ENCODE peak calls at places on chromosomes 11 and 22, in nine cellular contexts. B, E, F, G, H, Y, K, N and X are unnamed samples.

GRCh38 chr22:23070418-23071162 is at the start of gene GNAZ:
- DNase-seq in B (no peak), E (no peak), F (peak), G (peak), H (no peak), Y (no peak), K (peak), N (peak), X (no peak)

GRCh38 chr22:37905534-37906363 is at the start of gene MICALL1:
- DNase-seq in B (peak), E (peak), F (peak), G (peak), H (peak), Y (no peak), K (peak), N (peak), X (peak)

GRCh38 chr11:134045799-134046635 is 22.9 kb upstream of the JAM3 start:
- DNase-seq in B (no peak), E (no peak), F (peak), G (no peak), H (no peak), Y (no peak), K (peak), N (no peak), X (no peak)

GRCh38 chr11:7592706-7593105 is 78.9 kb downstream of the PPFIBP2 start:
- DNase-seq in B (peak), E (peak), F (no peak), G (no peak), H (peak), Y (no peak), K (peak), N (no peak), X (no peak)

GRCh38 chr22:43385770-43386641 is 25.8 kb upstream of the MPPED1 start:
- DNase-seq in B (peak), E (peak), F (peak), G (peak), H (peak), Y (no peak), K (peak), N (peak), X (peak)

GRCh38 chr11:67504023-67504949 is 877 bp downstream of the PITPNM1 start:
- DNase-seq in B (peak), E (no peak), F (no peak), G (peak), H (no peak), Y (no peak), K (peak), N (peak), X (peak)

GRCh38 chr11:4118107-4118506 is 23.5 kb downstream of the RRM1 start:
- DNase-seq in B (peak), E (peak), F (no peak), G (no peak), H (no peak), Y (no peak), K (peak), N (no peak), X (no peak)

GRCh38 chr22:24827305-24827704 is 21.3 kb downstream of the SGSM1 start:
- DNase-seq in B (no peak), E (no peak), F (peak), G (no peak), H (no peak), Y (no peak), K (no peak), N (no peak), X (no peak)

GRCh38 chr11:59186130-59186594 is 14.2 kb downstream of the DTX4 start:
- DNase-seq in B (peak), E (no peak), F (no peak), G (no peak), H (peak), Y (no peak), K (peak), N (peak), X (no peak)

GRCh38 chr22:36334081-36334831 is 53.5 kb downstream of the MYH9 start:
- DNase-seq in B (no peak), E (no peak), F (no peak), G (no peak), H (no peak), Y (no peak), K (peak), N (no peak), X (no peak)

GRCh38 chr11:31045335-31045734 is 324.2 kb downstream of the DCDC1 start:
- DNase-seq in B (peak), E (no peak), F (no peak), G (no peak), H (no peak), Y (no peak), K (peak), N (peak), X (no peak)

GRCh38 chr11:71265559-71266092 is 13.2 kb upstream of the SHANK2 start:
- DNase-seq in B (no peak), E (no peak), F (no peak), G (no peak), H (no peak), Y (no peak), K (no peak), N (no peak), X (no peak)

GRCh38 chr11:47289856-47290255 is 19.9 kb downstream of the MADD start:
- DNase-seq in B (no peak), E (no peak), F (no peak), G (no peak), H (no peak), Y (no peak), K (no peak), N (no peak), X (no peak)

GRCh38 chr11:71581826-71582225 is 849 bp downstream of the KRTAP5-11 start:
- DNase-seq in B (no peak), E (no peak), F (no peak), G (no peak), H (no peak), Y (no peak), K (peak), N (no peak), X (no peak)

GRCh38 chr22:37260939-37261338 is 16.9 kb upstream of the RAC2 start:
- DNase-seq in B (peak), E (peak), F (no peak), G (peak), H (peak), Y (no peak), K (peak), N (peak), X (peak)

GRCh38 chr22:17366830-17367229 is 2.4 kb upstream of the CECR2 start:
- DNase-seq in B (peak), E (no peak), F (peak), G (no peak), H (no peak), Y (no peak), K (peak), N (peak), X (no peak)

GRCh38 chr11:8745431-8745986 is 62.9 kb downstream of the RPL27A start:
- DNase-seq in B (no peak), E (no peak), F (no peak), G (no peak), H (no peak), Y (no peak), K (no peak), N (no peak), X (no peak)

GRCh38 chr11:114183041-114183511 is 113.1 kb upstream of the NNMT start:
- DNase-seq in B (no peak), E (no peak), F (no peak), G (peak), H (no peak), Y (no peak), K (no peak), N (no peak), X (no peak)